ENCODE peak calls at places on chromosomes 12 and 14, in seven cellular contexts. A is HCT116, X is HepG2, U is GM12878, H is K562, O is H1, K is SK-N-SH. N is an unnamed sample.

GRCh38 chr14:93753647-93754046 is 34.6 kb downstream of the PRIMA1 start:
- DNase-seq in O (no peak), H (no peak), U (no peak), A (no peak), X (no peak), K (no peak), N (no peak)

GRCh38 chr12:110224379-110225304 is 56.4 kb upstream of the ATP2A2 start:
- DNase-seq in X (peak), O (no peak), K (peak), H (no peak), A (no peak), U (no peak), N (peak)

GRCh38 chr12:14960548-14961465 is 594 bp downstream of the ARHGDIB start:
- DNase-seq in H (no peak), U (no peak), O (no peak), A (no peak), K (no peak), X (no peak), N (peak)

GRCh38 chr12:131209082-131210070 is 255.7 kb downstream of the ADGRD1 start:
- DNase-seq in O (no peak), K (no peak), U (no peak), H (no peak), X (no peak), A (no peak), N (no peak)

GRCh38 chr12:77189463-77189862 is 124.1 kb upstream of the E2F7 start:
- DNase-seq in K (no peak), U (no peak), H (no peak), X (no peak), A (no peak), O (no peak), N (no peak)

GRCh38 chr12:107684990-107685359 is 624 bp upstream of the PWP1 start:
- DNase-seq in H (peak), A (peak), U (no peak), X (peak), K (peak), O (no peak), N (peak)

GRCh38 chr12:54602661-54603060 is 14.2 kb upstream of the PPP1R1A start:
- DNase-seq in O (no peak), K (no peak), A (no peak), H (no peak), U (no peak), X (no peak), N (no peak)

GRCh38 chr12:52228366-52228765 is 4.7 kb upstream of the KRT7 start:
- DNase-seq in O (no peak), U (no peak), A (no peak), X (no peak), H (no peak), K (no peak), N (peak)

GRCh38 chr14:94101748-94102147 is 8.8 kb upstream of the IFI27 start:
- DNase-seq in H (no peak), U (no peak), O (no peak), K (no peak), X (no peak), A (no peak), N (no peak)

GRCh38 chr14:23433457-23433856 is 2.0 kb downstream of the MYH7 start:
- DNase-seq in O (no peak), U (no peak), K (no peak), H (no peak), X (no peak), A (no peak), N (no peak)

GRCh38 chr12:64673490-64674169 is 63.3 kb downstream of the RASSF3 start:
- DNase-seq in K (peak), U (no peak), A (no peak), H (no peak), O (no peak), X (peak), N (no peak)
- TF ChIP-seq JUND in K (no peak), U (no peak), A (no peak), H (no peak), O (no peak), X (no peak), N (no peak)

DNA sequence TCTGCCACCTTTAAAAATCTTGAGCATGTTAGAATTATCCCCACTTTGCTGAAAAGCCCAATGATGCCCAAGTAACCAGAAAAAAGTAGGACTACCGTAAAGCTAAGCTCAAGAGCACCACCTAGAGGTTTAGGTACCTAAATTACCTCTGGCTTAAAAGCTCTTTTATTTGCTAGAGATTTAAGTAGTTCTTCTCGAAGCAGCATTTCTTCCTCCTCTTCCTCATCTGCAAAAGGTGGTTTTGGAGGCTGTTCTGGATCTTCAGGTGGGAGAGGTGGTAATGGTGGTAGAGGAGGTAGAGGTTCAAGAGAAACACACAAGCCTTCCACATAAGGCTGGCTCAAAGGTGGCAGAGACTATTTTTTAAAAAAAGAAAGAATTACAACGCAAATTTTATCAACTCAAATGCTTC is 26.9 kb downstream of the ZFC3H1 start:
- DNase-seq in O (no peak), H (peak), X (peak), K (peak), U (peak), A (peak), N (peak)
- TF ChIP-seq JUND in O (no peak), H (no peak), X (no peak), K (no peak), U (no peak), A (no peak), N (no peak)

GRCh38 chr12:89707992-89708792 is 446 bp downstream of the ATP2B1 start:
- DNase-seq in K (peak), O (no peak), X (no peak), U (no peak), H (peak), A (no peak), N (peak)
- TF ChIP-seq JUND in K (no peak), O (no peak), X (no peak), U (no peak), H (no peak), A (no peak), N (no peak)

DNA sequence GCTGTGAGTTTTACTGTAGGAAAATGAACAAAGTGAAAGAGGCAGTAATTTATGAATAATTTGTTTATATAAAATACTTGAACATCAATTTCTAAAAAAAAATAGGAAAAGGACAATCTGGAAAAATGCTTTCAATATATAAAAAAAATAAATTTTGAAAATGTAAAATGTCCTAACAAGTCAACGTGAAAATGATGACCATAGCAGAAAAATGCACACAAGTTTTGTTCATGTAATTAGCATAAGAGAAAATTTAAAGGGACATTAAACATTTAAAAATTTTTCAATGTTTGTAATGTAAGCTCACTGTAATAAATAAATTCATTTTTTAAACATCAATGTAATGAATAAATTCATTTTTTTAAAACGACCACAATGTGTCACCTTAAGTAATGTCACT is 214.8 kb upstream of the ATXN7L3B start:
- DNase-seq in O (no peak), U (no peak), H (no peak), X (no peak), A (no peak), K (no peak), N (no peak)
- TF ChIP-seq JUND in O (no peak), U (no peak), H (no peak), X (no peak), A (no peak), K (no peak), N (no peak)

GRCh38 chr12:56157201-56158028 is 744 bp upstream of the MYL6 start:
- DNase-seq in O (peak), H (no peak), A (peak), K (peak), X (peak), U (no peak), N (peak)

GRCh38 chr12:56158029-56158925 is at the start of gene MYL6:
- DNase-seq in X (peak), U (peak), H (peak), O (peak), A (peak), K (peak), N (peak)

GRCh38 chr12:56160160-56160763 is 2.1 kb downstream of the MYL6 start:
- DNase-seq in H (no peak), U (no peak), X (no peak), K (no peak), A (no peak), O (no peak), N (no peak)

GRCh38 chr12:56159482-56160105 is 1.4 kb downstream of the MYL6 start:
- DNase-seq in K (no peak), X (no peak), A (no peak), H (no peak), U (no peak), O (no peak), N (no peak)

DNA sequence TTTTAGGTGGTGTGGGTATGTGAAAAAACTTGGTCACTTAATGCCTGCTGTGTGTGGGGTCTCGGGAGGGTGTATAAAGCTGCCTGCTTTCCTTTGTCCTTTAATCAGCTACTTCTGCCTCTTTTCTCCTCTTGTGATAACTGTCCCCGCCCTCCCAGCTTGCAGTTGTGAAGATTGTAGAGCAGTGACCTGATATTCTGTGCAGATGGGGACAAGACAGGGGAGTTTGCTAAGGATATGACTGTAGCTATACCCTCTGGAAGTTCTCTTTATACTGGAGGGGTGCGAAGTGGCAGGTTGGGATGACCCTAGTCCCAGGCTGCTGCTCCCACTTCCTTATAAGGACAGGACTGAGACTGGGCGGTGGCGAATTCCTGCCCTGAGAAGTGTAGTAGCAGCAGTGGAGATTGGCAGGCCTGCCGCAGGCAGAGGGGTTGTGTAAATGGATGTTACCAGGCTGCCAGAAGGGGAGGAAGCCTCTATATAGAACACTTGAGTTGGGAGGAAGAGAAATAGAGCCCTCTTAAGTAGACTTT is 835 bp downstream of the MYL6 start:
- DNase-seq in A (no peak), U (no peak), X (peak), K (peak), H (no peak), O (no peak), N (peak)
- TF ChIP-seq JUND in A (no peak), U (no peak), X (no peak), K (no peak), H (no peak), O (no peak), N (no peak)

DNA sequence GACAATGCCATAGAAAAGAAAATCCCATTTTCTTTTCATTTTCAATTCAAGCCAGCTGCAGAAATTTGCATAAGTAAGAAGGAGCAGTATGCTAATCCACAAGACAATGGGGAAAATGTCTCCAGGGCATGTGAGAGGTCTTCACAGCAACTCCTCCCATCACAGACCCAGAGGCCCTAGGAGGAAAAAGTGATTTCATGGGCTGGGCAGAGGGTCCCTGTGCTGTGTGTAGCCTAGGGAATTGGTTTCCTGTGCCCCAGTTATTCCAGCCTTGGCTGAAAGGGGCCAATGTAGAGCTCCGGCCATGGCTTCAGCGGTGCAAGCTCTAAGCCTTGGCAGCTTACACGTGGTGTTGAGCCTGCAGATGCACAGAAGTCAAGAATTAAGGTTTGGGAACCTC is 211.4 kb downstream of the CCDC59 start:
- DNase-seq in X (no peak), A (no peak), O (no peak), U (no peak), H (no peak), K (no peak), N (no peak)
- TF ChIP-seq JUND in X (no peak), A (no peak), O (no peak), U (no peak), H (no peak), K (no peak), N (no peak)

GRCh38 chr14:52923902-52924575 is 26.8 kb downstream of the FERMT2 start:
- DNase-seq in K (no peak), O (no peak), H (no peak), A (no peak), X (peak), U (no peak), N (no peak)
- TF ChIP-seq JUND in K (no peak), O (no peak), H (no peak), A (no peak), X (no peak), U (no peak), N (no peak)

DNA sequence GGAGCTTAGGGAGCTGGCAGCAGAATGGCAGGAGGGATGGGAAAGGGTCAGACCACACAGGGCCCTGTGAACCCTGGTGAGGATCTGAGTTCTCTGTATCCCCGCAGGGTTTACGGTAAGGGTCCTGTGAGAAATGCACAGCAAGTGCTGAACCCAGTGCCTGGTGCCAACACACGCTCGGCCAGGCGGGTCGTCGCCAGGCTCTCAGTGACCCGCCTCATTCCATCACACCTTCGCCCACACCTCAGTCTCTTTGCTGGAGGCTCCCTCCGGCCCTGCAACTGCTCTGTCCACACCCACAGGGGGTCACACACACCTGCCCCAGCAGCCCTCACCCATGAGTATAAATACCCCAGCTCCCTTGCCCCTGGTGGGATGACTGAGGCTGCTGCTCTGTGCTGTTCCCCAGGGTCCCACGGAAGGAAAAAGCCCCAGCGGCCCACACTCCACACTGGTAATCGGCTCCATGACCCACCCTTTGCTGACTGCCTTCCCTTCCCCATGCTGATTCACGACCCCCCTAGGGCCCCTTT is 23.1 kb downstream of the CAMKK2 start:
- DNase-seq in O (no peak), A (no peak), K (no peak), H (no peak), U (no peak), X (no peak), N (no peak)
- TF ChIP-seq JUND in O (no peak), A (no peak), K (no peak), H (no peak), U (no peak), X (no peak), N (no peak)

N was measured in T47D.